ENCODE peak calls at places on chromosome 13, in seven cellular contexts. G is stimulated activated CD4-positive, alpha-beta T cell treated with anti-CD3 and anti-CD28 coated beads, TNF-alpha, amount 100 ng/mL, for 4 hours; P is GM04503; Q is NCI-H1092; I is HTR-8/SVneo; N is SW 1271; E is GDM1. K is an unnamed sample.
A peak's percentile ranks its signal among the peaks of the same experiment; 100 is the strongest.

GRCh38 chr13:111474136-111475002 is 153.9 kb downstream of the TEX29 start:
- DNase-seq in P (peak; percentile 3), E (no peak), N (peak; percentile 2), G (no peak), I (peak; percentile 57), Q (peak; percentile 81), K (peak; percentile 52)

GRCh38 chr13:112998506-112999280 is 29.7 kb downstream of the MCF2L start:
- DNase-seq in N (no peak), P (no peak), Q (no peak), I (no peak), E (no peak), G (no peak), K (no peak)

GRCh38 chr13:114049026-114049425 is 75.2 kb upstream of the C13orf46 start:
- DNase-seq in I (no peak), N (no peak), Q (no peak), P (no peak), E (peak; percentile 52), G (no peak), K (no peak)

GRCh38 chr13:110869231-110869804 is 45.6 kb downstream of the ANKRD10 start:
- DNase-seq in E (no peak), I (no peak), P (peak; percentile 18), Q (no peak), N (no peak), G (no peak), K (peak; percentile 98)

GRCh38 chr13:25352230-25352629 is 19.5 kb upstream of the ATP8A2 start:
- DNase-seq in E (no peak), I (no peak), Q (no peak), N (no peak), G (no peak), P (no peak), K (no peak)

GRCh38 chr13:30808600-30808999 is 73.3 kb downstream of the ALOX5AP start:
- DNase-seq in Q (no peak), E (no peak), P (no peak), N (no peak), G (no peak), I (no peak), K (no peak)

GRCh38 chr13:97535619-97536018 is 101.7 kb downstream of the RAP2A start:
- DNase-seq in Q (no peak), E (no peak), G (no peak), N (no peak), P (no peak), I (no peak), K (no peak)

GRCh38 chr13:49995535-49996165 is 1.2 kb upstream of the TRIM13 start:
- DNase-seq in E (peak; percentile 72), G (no peak), P (no peak), I (no peak), N (no peak), Q (no peak), K (no peak)

GRCh38 chr13:80340643-80341097 is 256 bp downstream of the SPRY2 start:
- DNase-seq in N (peak; percentile 49), G (no peak), E (no peak), I (no peak), P (no peak), Q (peak; percentile 81), K (no peak)

GRCh38 chr13:50898338-50898737 is 11.3 kb upstream of the RNASEH2B start:
- DNase-seq in G (no peak), E (no peak), N (no peak), P (no peak), Q (no peak), I (no peak), K (no peak)

GRCh38 chr13:35699805-35700204 is 223.3 kb upstream of the MAB21L1 start:
- DNase-seq in N (no peak), E (no peak), P (no peak), I (no peak), Q (no peak), G (no peak), K (peak; percentile 68)

GRCh38 chr13:77789386-77789785 is 91.9 kb downstream of the SLAIN1 start:
- DNase-seq in G (no peak), E (peak; percentile 31), N (no peak), Q (no peak), I (no peak), P (no peak), K (no peak)

GRCh38 chr13:51637852-51638496 is 53.7 kb downstream of the WDFY2 start:
- DNase-seq in I (no peak), E (no peak), P (no peak), Q (no peak), G (no peak), N (no peak), K (no peak)

K was measured in SJSA1.